ENCODE peak calls at places on chromosome 2, in seven cellular contexts. One of them, this sample, is unnamed.

GRCh38 chr2:229475753-229476152 is 204.7 kb upstream of the PID1 start:
- DNase-seq in WTC11: no peak
- DNase-seq in SK-MEL-5: no peak
- DNase-seq in naive thymus-derived CD4-positive, alpha-beta T cell: no peak
- DNase-seq in stimulated activated CD4-positive, alpha-beta T cell treated with anti-CD3 and anti-CD28 coated beads, Interleukin-12 subunit alpha, Interleukin-12 subunit beta, amount 100 ng/mL, for 4 hours: no peak
- DNase-seq in NCI-H1694: no peak
- DNase-seq in fibroblast of pulmonary artery: no peak
- DNase-seq in this sample: no peak

GRCh38 chr2:39736593-39736992 is 42.5 kb downstream of the THUMPD2 start:
- DNase-seq in naive thymus-derived CD4-positive, alpha-beta T cell: no peak
- DNase-seq in SK-MEL-5: no peak
- DNase-seq in fibroblast of pulmonary artery: peak; percentile 71
- DNase-seq in WTC11: no peak
- DNase-seq in NCI-H1694: no peak
- DNase-seq in stimulated activated CD4-positive, alpha-beta T cell treated with anti-CD3 and anti-CD28 coated beads, Interleukin-12 subunit alpha, Interleukin-12 subunit beta, amount 100 ng/mL, for 4 hours: no peak
- DNase-seq in this sample: peak; percentile 23

GRCh38 chr2:80105020-80105419 is 199.5 kb downstream of the LRRTM1 start:
- DNase-seq in SK-MEL-5: no peak
- DNase-seq in naive thymus-derived CD4-positive, alpha-beta T cell: no peak
- DNase-seq in fibroblast of pulmonary artery: no peak
- DNase-seq in NCI-H1694: no peak
- DNase-seq in stimulated activated CD4-positive, alpha-beta T cell treated with anti-CD3 and anti-CD28 coated beads, Interleukin-12 subunit alpha, Interleukin-12 subunit beta, amount 100 ng/mL, for 4 hours: no peak
- DNase-seq in WTC11: no peak
- DNase-seq in this sample: no peak

GRCh38 chr2:85851253-85851955 is 37.4 kb downstream of the ST3GAL5 start:
- DNase-seq in WTC11: no peak
- DNase-seq in SK-MEL-5: no peak
- DNase-seq in naive thymus-derived CD4-positive, alpha-beta T cell: no peak
- DNase-seq in stimulated activated CD4-positive, alpha-beta T cell treated with anti-CD3 and anti-CD28 coated beads, Interleukin-12 subunit alpha, Interleukin-12 subunit beta, amount 100 ng/mL, for 4 hours: peak; percentile 16
- DNase-seq in NCI-H1694: peak; percentile 55
- DNase-seq in fibroblast of pulmonary artery: no peak
- DNase-seq in this sample: no peak

GRCh38 chr2:229679393-229680125 is 34.8 kb downstream of the DNER start:
- DNase-seq in naive thymus-derived CD4-positive, alpha-beta T cell: no peak
- DNase-seq in WTC11: no peak
- DNase-seq in SK-MEL-5: no peak
- DNase-seq in stimulated activated CD4-positive, alpha-beta T cell treated with anti-CD3 and anti-CD28 coated beads, Interleukin-12 subunit alpha, Interleukin-12 subunit beta, amount 100 ng/mL, for 4 hours: no peak
- DNase-seq in fibroblast of pulmonary artery: no peak
- DNase-seq in NCI-H1694: no peak
- DNase-seq in this sample: no peak

GRCh38 chr2:122168799-122169198 is 413.3 kb downstream of the TSN start:
- DNase-seq in SK-MEL-5: peak; percentile 33
- DNase-seq in naive thymus-derived CD4-positive, alpha-beta T cell: no peak
- DNase-seq in stimulated activated CD4-positive, alpha-beta T cell treated with anti-CD3 and anti-CD28 coated beads, Interleukin-12 subunit alpha, Interleukin-12 subunit beta, amount 100 ng/mL, for 4 hours: no peak
- DNase-seq in NCI-H1694: no peak
- DNase-seq in fibroblast of pulmonary artery: peak; percentile 11
- DNase-seq in WTC11: peak; percentile 52
- DNase-seq in this sample: peak; percentile 14

GRCh38 chr2:172311921-172312345 is 115.5 kb upstream of the ITGA6 start:
- DNase-seq in WTC11: no peak
- DNase-seq in naive thymus-derived CD4-positive, alpha-beta T cell: no peak
- DNase-seq in SK-MEL-5: peak; percentile 64
- DNase-seq in NCI-H1694: no peak
- DNase-seq in stimulated activated CD4-positive, alpha-beta T cell treated with anti-CD3 and anti-CD28 coated beads, Interleukin-12 subunit alpha, Interleukin-12 subunit beta, amount 100 ng/mL, for 4 hours: no peak
- DNase-seq in fibroblast of pulmonary artery: peak; percentile 19
- DNase-seq in this sample: no peak

GRCh38 chr2:184527058-184527457 is 71.3 kb upstream of the ZNF804A start:
- DNase-seq in WTC11: no peak
- DNase-seq in stimulated activated CD4-positive, alpha-beta T cell treated with anti-CD3 and anti-CD28 coated beads, Interleukin-12 subunit alpha, Interleukin-12 subunit beta, amount 100 ng/mL, for 4 hours: no peak
- DNase-seq in NCI-H1694: no peak
- DNase-seq in fibroblast of pulmonary artery: no peak
- DNase-seq in SK-MEL-5: no peak
- DNase-seq in naive thymus-derived CD4-positive, alpha-beta T cell: no peak
- DNase-seq in this sample: no peak

GRCh38 chr2:100427627-100428258 is 10.3 kb upstream of the CHST10 start:
- DNase-seq in fibroblast of pulmonary artery: peak; percentile 58
- DNase-seq in WTC11: peak; percentile 78
- DNase-seq in stimulated activated CD4-positive, alpha-beta T cell treated with anti-CD3 and anti-CD28 coated beads, Interleukin-12 subunit alpha, Interleukin-12 subunit beta, amount 100 ng/mL, for 4 hours: peak; percentile 62
- DNase-seq in NCI-H1694: peak; percentile 63
- DNase-seq in naive thymus-derived CD4-positive, alpha-beta T cell: peak; percentile 50
- DNase-seq in SK-MEL-5: peak; percentile 71
- DNase-seq in this sample: no peak

GRCh38 chr2:57906152-57906732 is 140.4 kb upstream of the VRK2 start:
- DNase-seq in WTC11: no peak
- DNase-seq in naive thymus-derived CD4-positive, alpha-beta T cell: no peak
- DNase-seq in stimulated activated CD4-positive, alpha-beta T cell treated with anti-CD3 and anti-CD28 coated beads, Interleukin-12 subunit alpha, Interleukin-12 subunit beta, amount 100 ng/mL, for 4 hours: no peak
- DNase-seq in SK-MEL-5: peak; percentile 80
- DNase-seq in NCI-H1694: peak; percentile 55
- DNase-seq in fibroblast of pulmonary artery: peak; percentile 79
- DNase-seq in this sample: peak; percentile 80

GRCh38 chr2:60172801-60173200 is 380.7 kb downstream of the BCL11A start:
- DNase-seq in naive thymus-derived CD4-positive, alpha-beta T cell: no peak
- DNase-seq in fibroblast of pulmonary artery: no peak
- DNase-seq in WTC11: no peak
- DNase-seq in NCI-H1694: no peak
- DNase-seq in SK-MEL-5: no peak
- DNase-seq in stimulated activated CD4-positive, alpha-beta T cell treated with anti-CD3 and anti-CD28 coated beads, Interleukin-12 subunit alpha, Interleukin-12 subunit beta, amount 100 ng/mL, for 4 hours: no peak
- DNase-seq in this sample: no peak

GRCh38 chr2:127153691-127154158 is 46.8 kb upstream of the BIN1 start:
- DNase-seq in SK-MEL-5: no peak
- DNase-seq in NCI-H1694: no peak
- DNase-seq in fibroblast of pulmonary artery: peak; percentile 80
- DNase-seq in WTC11: no peak
- DNase-seq in stimulated activated CD4-positive, alpha-beta T cell treated with anti-CD3 and anti-CD28 coated beads, Interleukin-12 subunit alpha, Interleukin-12 subunit beta, amount 100 ng/mL, for 4 hours: no peak
- DNase-seq in naive thymus-derived CD4-positive, alpha-beta T cell: no peak
- DNase-seq in this sample: peak; percentile 76